ENCODE peak calls at places on chromosomes 16 and 17, in ten cellular contexts. I is NK-92 treated with Interleukin-12 subunit alpha and Interleukin-12 subunit beta, amount 100 ng/mL, for 24 hours; J is AG08396; D is left colon; K is OCI-LY7; U is choroid plexus epithelial cell; G is nephron progenitor cell; Y is A549; C is CD4-positive, CD25-positive, alpha-beta regulatory T cell; B is NCI-H748 treated with DMSO at 0.1 percent for 48 hours. R is an unnamed sample.

GRCh38 chr16:2813661-2814288 is 3.3 kb upstream of the PRSS21 start:
- DNase-seq in C (no peak), U (no peak), Y (no peak), J (no peak), G (no peak), K (no peak), D (no peak), B (no peak), I (no peak), R (no peak)

GRCh38 chr17:28916302-28916934 is 13.5 kb upstream of the DHRS13 start:
- DNase-seq in Y (peak), K (peak), J (no peak), D (no peak), B (peak), G (peak), C (peak), I (no peak), U (peak), R (peak)

GRCh38 chr17:44865921-44866320 is 18.2 kb downstream of the HIGD1B start:
- DNase-seq in C (no peak), U (no peak), J (no peak), G (no peak), K (no peak), I (no peak), D (no peak), B (no peak), Y (no peak), R (no peak)

GRCh38 chr17:55845385-55845784 is 94.5 kb downstream of the PCTP start:
- DNase-seq in K (no peak), B (no peak), C (no peak), I (no peak), Y (peak), G (peak), D (peak), J (peak), U (peak), R (no peak)

GRCh38 chr16:72939247-72939646 is 108.7 kb downstream of the ZFHX3 start:
- DNase-seq in G (no peak), K (no peak), D (peak), Y (peak), U (peak), J (peak), B (no peak), C (no peak), I (no peak), R (no peak)

GRCh38 chr17:40157972-40158371 is 17.6 kb downstream of the CASC3 start:
- DNase-seq in G (no peak), U (no peak), Y (no peak), J (no peak), K (no peak), B (no peak), I (no peak), D (no peak), C (no peak), R (no peak)

GRCh38 chr17:27471321-27472269 is 15.3 kb downstream of the KSR1 start:
- DNase-seq in J (no peak), D (no peak), U (peak), G (no peak), B (no peak), I (peak), K (no peak), Y (no peak), C (peak), R (peak)

GRCh38 chr16:77610496-77610895 is 111.8 kb upstream of the NUDT7 start:
- DNase-seq in Y (no peak), D (no peak), C (no peak), G (no peak), U (peak), I (no peak), J (no peak), K (no peak), B (no peak), R (no peak)

GRCh38 chr16:88706288-88706964 is at the start of the genes CTU2 and RNF166:
- DNase-seq in B (peak), D (peak), J (peak), K (peak), Y (peak), G (peak), I (peak), U (peak), C (peak), R (peak)

GRCh38 chr17:2954898-2955445 is 108.4 kb downstream of the OR1D5 start:
- DNase-seq in U (peak), C (no peak), G (no peak), I (no peak), K (peak), D (no peak), Y (peak), J (peak), B (peak), R (peak)

GRCh38 chr16:64280317-64280716 is 841.5 kb downstream of the CDH11 start:
- DNase-seq in Y (no peak), C (no peak), K (no peak), G (no peak), I (no peak), B (no peak), U (no peak), J (no peak), D (no peak), R (no peak)

GRCh38 chr17:3529817-3530741 is 27.5 kb downstream of the TRPV3 start:
- DNase-seq in K (no peak), U (peak), C (no peak), B (no peak), Y (no peak), D (no peak), G (no peak), I (no peak), J (peak), R (no peak)

GRCh38 chr17:48246623-48247022 is 139.1 kb downstream of the SNX11 start:
- DNase-seq in Y (peak), U (peak), B (no peak), G (no peak), J (no peak), I (no peak), C (no peak), K (no peak), D (no peak), R (no peak)

GRCh38 chr17:38464251-38464722 is 36.0 kb downstream of the ARHGAP23 start:
- DNase-seq in D (no peak), U (no peak), J (no peak), I (no peak), B (no peak), K (no peak), G (no peak), C (no peak), Y (no peak), R (no peak)

GRCh38 chr17:17382060-17382449 is 78.9 kb downstream of the NT5M start:
- DNase-seq in I (no peak), G (no peak), B (no peak), Y (no peak), C (no peak), K (no peak), J (no peak), D (no peak), U (no peak), R (no peak)

GRCh38 chr17:8803531-8804416 is 4.6 kb upstream of the MFSD6L start:
- DNase-seq in D (no peak), Y (no peak), G (peak), C (no peak), J (no peak), U (no peak), B (no peak), K (peak), I (no peak), R (no peak)

GRCh38 chr17:34667656-34668055 is 88.3 kb downstream of the TMEM132E start:
- DNase-seq in Y (no peak), B (no peak), J (no peak), K (no peak), G (no peak), C (no peak), U (no peak), D (no peak), I (no peak), R (no peak)